ENCODE peak calls at places on chromosome 10, in six cellular contexts. X is SK-N-MC, D is H1, M is GM12878, T is GM23338, S is transverse colon. Y is an unnamed sample.

GRCh38 chr10:23364378-23364777 is 19.8 kb upstream of the C10orf67 start:
- DNase-seq in D (no peak), M (no peak), S (no peak), X (no peak), T (no peak), Y (no peak)

GRCh38 chr10:63192826-63193225 is 59.7 kb downstream of the NRBF2 start:
- DNase-seq in D (no peak), T (no peak), X (no peak), S (no peak), M (no peak), Y (no peak)

GRCh38 chr10:98251399-98251798 is 16.6 kb downstream of the LOXL4 start:
- DNase-seq in X (no peak), M (no peak), T (no peak), S (no peak), D (no peak), Y (no peak)

GRCh38 chr10:21807162-21807561 is 196.4 kb downstream of the DNAJC1 start:
- DNase-seq in X (no peak), T (peak; percentile 63), S (no peak), D (no peak), M (no peak), Y (no peak)

GRCh38 chr10:131924982-131925649 is 24.3 kb downstream of the PPP2R2D start:
- DNase-seq in X (no peak), D (no peak), T (no peak), M (no peak), S (no peak), Y (no peak)

GRCh38 chr10:16927536-16927935 is 110.3 kb upstream of the RSU1 start:
- DNase-seq in X (no peak), S (no peak), T (no peak), D (no peak), M (no peak), Y (no peak)

GRCh38 chr10:52216852-52217251 is 97.2 kb upstream of the DKK1 start:
- DNase-seq in S (peak; percentile 11), X (no peak), T (no peak), D (no peak), M (peak; percentile 45), Y (no peak)

GRCh38 chr10:15262036-15262713 is 93.7 kb upstream of the NMT2 start:
- DNase-seq in M (no peak), S (peak; percentile 25), D (no peak), X (no peak), T (no peak), Y (no peak)

GRCh38 chr10:25758041-25758457 is 176.0 kb upstream of the MYO3A start:
- DNase-seq in D (no peak), X (no peak), T (peak; percentile 75), S (no peak), M (no peak), Y (no peak)

GRCh38 chr10:33155720-33156638 is 178.5 kb downstream of the NRP1 start:
- DNase-seq in X (no peak), M (no peak), S (no peak), D (no peak), T (peak; percentile 71), Y (peak; percentile 18)

GRCh38 chr10:71840177-71840711 is 10.8 kb downstream of the PSAP start:
- DNase-seq in M (no peak), X (peak; percentile 91), T (peak; percentile 99), S (peak; percentile 66), D (peak; percentile 90), Y (no peak)

GRCh38 chr10:42991442-42992098 is 85.3 kb upstream of the RET start:
- DNase-seq in X (no peak), S (no peak), D (no peak), M (no peak), T (no peak), Y (peak; percentile 5)

GRCh38 chr10:116254422-116255152 is 18.4 kb downstream of the GFRA1 start:
- DNase-seq in M (no peak), T (peak; percentile 11), D (no peak), X (no peak), S (no peak), Y (no peak)

GRCh38 chr10:126243306-126243705 is 145.0 kb downstream of the ADAM12 start:
- DNase-seq in D (no peak), T (no peak), S (no peak), M (no peak), X (no peak), Y (no peak)

GRCh38 chr10:57964371-57964770 is 303.3 kb downstream of the IPMK start:
- DNase-seq in M (no peak), D (no peak), T (no peak), X (no peak), S (no peak), Y (no peak)

GRCh38 chr10:76649723-76650127 is 987.9 kb downstream of the KCNMA1 start:
- DNase-seq in M (no peak), X (no peak), T (no peak), D (no peak), S (peak; percentile 51), Y (no peak)

GRCh38 chr10:15589109-15589508 is 130.6 kb downstream of the ITGA8 start:
- DNase-seq in M (no peak), D (no peak), S (no peak), X (no peak), T (no peak), Y (no peak)

GRCh38 chr10:86673827-86674581 is 5.7 kb downstream of the LDB3 start:
- DNase-seq in D (no peak), T (no peak), M (no peak), X (no peak), S (no peak), Y (no peak)

GRCh38 chr10:114551310-114551972 is 106.6 kb downstream of the ABLIM1 start:
- DNase-seq in T (no peak), M (no peak), S (peak; percentile 80), D (no peak), X (no peak), Y (no peak)

GRCh38 chr10:132394936-132395703 is 1.9 kb upstream of the PWWP2B start:
- DNase-seq in M (no peak), X (no peak), D (no peak), S (no peak), T (no peak), Y (no peak)

GRCh38 chr10:120732067-120732466 is 119.1 kb upstream of the WDR11 start:
- DNase-seq in D (no peak), S (no peak), M (no peak), X (no peak), T (no peak), Y (no peak)

GRCh38 chr10:120432209-120432608 is 24.8 kb upstream of the PLPP4 start:
- DNase-seq in D (no peak), X (no peak), M (no peak), S (no peak), T (no peak), Y (no peak)

GRCh38 chr10:52883996-52884871 is 111.7 kb upstream of the MBL2 start:
- DNase-seq in X (no peak), T (peak; percentile 88), M (peak; percentile 25), S (no peak), D (peak; percentile 75), Y (peak; percentile 23)

GRCh38 chr10:29596826-29597225 is 37.9 kb downstream of the SVIL start:
- DNase-seq in S (no peak), M (no peak), D (no peak), X (no peak), T (no peak), Y (no peak)

GRCh38 chr10:37754538-37755323 is 102.7 kb downstream of the ZNF248 start:
- DNase-seq in D (peak; percentile 47), X (no peak), S (peak; percentile 24), T (no peak), M (no peak), Y (no peak)

GRCh38 chr10:9015005-9015404 is 960.5 kb downstream of the GATA3 start:
- DNase-seq in D (no peak), T (no peak), M (no peak), S (no peak), X (no peak), Y (no peak)

GRCh38 chr10:71888623-71889387 is 37.8 kb upstream of the PSAP start:
- DNase-seq in S (peak; percentile 78), X (no peak), M (peak; percentile 78), T (peak; percentile 82), D (peak; percentile 75), Y (peak; percentile 76)

GRCh38 chr10:20415684-20416083 is 481.4 kb downstream of the NEBL start:
- DNase-seq in T (no peak), D (no peak), S (no peak), X (no peak), M (no peak), Y (no peak)

GRCh38 chr10:47101807-47102206 is 190.6 kb downstream of the PTPN20 start:
- DNase-seq in T (no peak), X (no peak), D (no peak), M (no peak), S (no peak), Y (no peak)

GRCh38 chr10:124281666-124282065 is 137.1 kb downstream of the OAT start:
- DNase-seq in X (no peak), T (no peak), M (no peak), S (no peak), D (no peak), Y (no peak)

GRCh38 chr10:124279882-124280281 is 138.8 kb downstream of the OAT start:
- DNase-seq in T (no peak), X (no peak), D (no peak), S (no peak), M (no peak), Y (no peak)

GRCh38 chr10:124282326-124282725 is 136.4 kb downstream of the OAT start:
- DNase-seq in S (no peak), X (no peak), M (no peak), D (no peak), T (no peak), Y (no peak)

GRCh38 chr10:124279298-124279697 is 139.4 kb downstream of the OAT start:
- DNase-seq in X (no peak), T (no peak), D (no peak), M (no peak), S (no peak), Y (no peak)

GRCh38 chr10:124280916-124281315 is 137.8 kb downstream of the OAT start:
- DNase-seq in D (no peak), M (no peak), S (no peak), X (no peak), T (no peak), Y (no peak)
- TF ChIP-seq POLR2AphosphoS5 in D (no peak), M (no peak), S (no peak), X (no peak), T (no peak), Y (no peak)

GRCh38 chr10:93319855-93320254 is 162.3 kb downstream of the MYOF start:
- DNase-seq in M (no peak), S (no peak), T (no peak), X (no peak), D (no peak), Y (no peak)
- TF ChIP-seq POLR2AphosphoS5 in M (no peak), S (no peak), T (no peak), X (no peak), D (no peak), Y (no peak)

DNA sequence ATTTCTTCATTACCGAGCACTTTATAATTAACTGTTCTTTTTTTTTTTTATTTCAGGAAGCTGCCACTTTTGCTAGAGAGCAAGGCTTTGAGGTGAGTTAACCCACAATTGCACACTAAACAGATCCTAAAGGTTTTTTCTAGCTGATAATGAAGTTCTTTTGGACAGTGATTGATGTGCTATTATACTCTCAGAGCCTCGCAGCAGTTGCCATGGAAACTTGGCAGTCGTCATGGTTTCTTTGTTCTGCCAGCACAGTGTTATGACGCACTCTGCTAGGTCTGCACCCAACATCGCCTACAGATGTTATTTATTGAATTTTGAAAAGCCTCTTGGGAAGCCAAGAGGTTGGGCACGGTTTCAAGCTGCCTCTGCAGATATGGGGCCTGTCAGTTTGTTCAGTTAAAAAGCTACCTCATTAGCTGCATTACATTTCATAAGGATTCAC is 237.2 kb upstream of the KAT6B start:
- DNase-seq in M (peak; percentile 82), S (peak; percentile 77), T (peak; percentile 48), X (peak; percentile 60), D (no peak), Y (no peak)
- TF ChIP-seq POLR2AphosphoS5 in M (no peak), S (peak; percentile 68), T (no peak), X (no peak), D (no peak), Y (no peak)

GRCh38 chr10:117284726-117285494 is 44.0 kb downstream of the SLC18A2 start:
- DNase-seq in M (no peak), D (no peak), X (no peak), T (no peak), S (no peak), Y (no peak)
- TF ChIP-seq POLR2AphosphoS5 in M (no peak), D (no peak), X (no peak), T (no peak), S (no peak), Y (no peak)

Y was measured in GM12892.